ENCODE peak calls at places on chromosome 13, in ten cellular contexts. I is fibroblast of the aortic adventitia; C is fibroblast of pulmonary artery; D is suprapubic skin; K is kidney epithelial cell; S is uterus; T is thoracic aorta; H is right atrium auricular region; G is CD8-positive, alpha-beta T cell; E is lower lobe of right lung. U is an unnamed sample.

GRCh38 chr13:41916173-41916954 is 44.5 kb downstream of the VWA8 start:
- DNase-seq in T (no peak), D (no peak), G (no peak), H (no peak), K (peak; percentile 58), I (peak; percentile 86), S (no peak), E (no peak), C (peak; percentile 79), U (peak; percentile 80)

GRCh38 chr13:44744880-44745633 is 168.9 kb upstream of the TSC22D1 start:
- DNase-seq in I (no peak), S (no peak), H (no peak), C (no peak), D (no peak), E (no peak), G (no peak), T (no peak), K (no peak), U (no peak)

GRCh38 chr13:98804336-98804855 is 51.9 kb upstream of the SLC15A1 start:
- DNase-seq in S (no peak), H (no peak), I (no peak), D (no peak), E (no peak), G (no peak), C (no peak), T (no peak), K (no peak), U (no peak)

GRCh38 chr13:110137677-110138008 is 169.3 kb downstream of the COL4A1 start:
- DNase-seq in K (peak; percentile 26), D (no peak), T (no peak), S (no peak), H (peak; percentile 67), G (no peak), I (peak; percentile 27), C (no peak), E (peak; percentile 54), U (peak; percentile 22)

GRCh38 chr13:110885966-110886365 is 28.9 kb downstream of the ANKRD10 start:
- DNase-seq in H (no peak), S (no peak), D (no peak), I (no peak), E (no peak), K (no peak), T (no peak), C (no peak), G (no peak), U (no peak)

GRCh38 chr13:110250258-110250891 is 56.6 kb downstream of the COL4A1 start:
- DNase-seq in H (peak; percentile 59), G (no peak), S (peak; percentile 71), E (no peak), C (peak; percentile 91), K (no peak), D (no peak), I (peak; percentile 73), T (no peak), U (peak; percentile 75)

GRCh38 chr13:97245011-97245410 is 22.9 kb downstream of the MBNL2 start:
- DNase-seq in S (no peak), H (no peak), K (no peak), D (no peak), E (no peak), I (no peak), C (no peak), G (no peak), T (no peak), U (no peak)

GRCh38 chr13:39306639-39307589 is 268.7 kb downstream of the NHLRC3 start:
- DNase-seq in H (no peak), S (no peak), D (no peak), K (no peak), E (no peak), C (no peak), I (no peak), T (no peak), G (no peak), U (no peak)

GRCh38 chr13:101530293-101530692 is 77.8 kb downstream of the ITGBL1 start:
- DNase-seq in D (no peak), K (no peak), E (no peak), T (no peak), I (peak; percentile 65), G (no peak), H (no peak), C (no peak), S (no peak), U (peak; percentile 41)

GRCh38 chr13:101535192-101535746 is 82.8 kb downstream of the ITGBL1 start:
- DNase-seq in G (no peak), S (no peak), D (no peak), I (peak; percentile 43), H (no peak), T (no peak), C (no peak), K (no peak), E (no peak), U (peak; percentile 42)

GRCh38 chr13:101523732-101524131 is 71.3 kb downstream of the ITGBL1 start:
- DNase-seq in H (peak; percentile 65), E (no peak), S (no peak), K (peak; percentile 61), I (peak; percentile 70), T (peak; percentile 65), D (peak; percentile 67), C (peak; percentile 39), G (no peak), U (peak; percentile 78)

GRCh38 chr13:101527130-101527529 is 74.7 kb downstream of the ITGBL1 start:
- DNase-seq in K (no peak), D (no peak), S (no peak), T (no peak), C (no peak), H (no peak), E (no peak), I (no peak), G (no peak), U (no peak)

DNA sequence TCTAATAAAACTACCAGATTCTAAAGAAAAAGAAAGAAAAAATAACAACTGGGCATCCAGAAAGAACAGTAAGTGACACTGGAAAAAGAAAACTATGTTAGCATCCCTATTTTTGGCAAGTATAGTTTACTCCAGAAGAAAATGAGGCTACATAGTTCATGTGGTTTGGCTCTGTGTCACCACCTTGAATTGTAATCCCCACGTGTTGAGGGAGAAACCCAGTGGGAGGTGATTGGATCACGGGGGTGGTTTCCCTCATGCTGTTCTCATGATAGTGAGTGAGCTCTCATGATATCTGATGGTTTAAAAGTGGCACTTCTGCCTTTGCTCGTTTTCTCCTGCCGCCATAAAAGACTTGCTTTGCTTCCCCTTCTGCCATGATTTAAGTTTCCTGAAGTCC is 76.9 kb downstream of the ITGBL1 start:
- DNase-seq in S (no peak), G (no peak), C (peak; percentile 61), K (peak; percentile 25), H (no peak), D (peak; percentile 68), I (peak; percentile 94), T (no peak), E (no peak), U (peak; percentile 87)
- H3K4me3 ChIP-seq in S (no peak overlapping the region), G (no peak overlapping the region), C (no peak overlapping the region), K (no peak overlapping the region), H (no peak overlapping the region), D (no peak overlapping the region), I (peak overlapping the region; percentile 4), T (peak overlapping the region; percentile 35), E (no peak overlapping the region), U (no peak overlapping the region)

GRCh38 chr13:73422973-73423372 is 364.2 kb downstream of the KLF5 start:
- DNase-seq in H (no peak), S (no peak), K (no peak), I (no peak), C (no peak), G (no peak), D (no peak), T (no peak), E (no peak), U (no peak)

GRCh38 chr13:73421310-73421912 is 362.6 kb downstream of the KLF5 start:
- DNase-seq in I (peak; percentile 50), G (no peak), T (no peak), S (no peak), C (peak; percentile 33), E (no peak), H (no peak), K (peak; percentile 74), D (no peak), U (no peak)

GRCh38 chr13:73416093-73416492 is 357.3 kb downstream of the KLF5 start:
- DNase-seq in G (no peak), I (no peak), H (no peak), T (no peak), C (no peak), S (no peak), E (no peak), K (no peak), D (no peak), U (peak; percentile 63)

GRCh38 chr13:73412933-73413332 is 354.1 kb downstream of the KLF5 start:
- DNase-seq in E (no peak), D (no peak), K (no peak), I (no peak), T (no peak), C (no peak), S (no peak), G (no peak), H (no peak), U (no peak)

DNA sequence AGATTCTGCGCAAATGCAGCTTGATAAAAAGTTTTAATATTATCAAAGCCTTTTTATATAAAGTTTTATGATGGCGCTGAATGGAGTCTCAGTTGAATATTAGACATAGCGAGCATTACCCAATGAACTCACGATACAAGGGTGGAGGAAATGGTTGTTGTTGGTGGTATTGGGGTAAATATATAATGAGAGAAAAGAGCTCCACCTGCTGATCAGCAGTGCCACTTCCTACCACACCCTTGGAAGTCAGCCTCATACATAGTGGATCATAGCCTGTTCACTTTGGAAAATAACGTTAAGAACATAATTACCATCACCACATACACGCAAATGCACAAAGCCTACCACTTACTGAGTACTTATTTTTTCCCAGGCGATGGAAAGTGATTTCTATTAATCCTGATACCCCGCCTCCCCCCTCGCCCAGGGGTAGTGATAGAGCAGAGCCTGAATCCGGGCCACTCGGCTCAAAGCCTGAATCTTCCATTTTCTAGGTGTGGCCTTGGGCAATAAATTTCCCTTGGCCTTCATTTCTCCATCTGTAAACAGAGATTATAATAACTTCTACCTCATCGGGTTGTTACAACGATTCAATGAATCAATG is 358.3 kb downstream of the KLF5 start:
- DNase-seq in K (no peak), G (no peak), C (no peak), E (no peak), I (no peak), T (no peak), D (no peak), H (no peak), S (no peak), U (peak; percentile 4)
- TF ChIP-seq CTCF in K (peak; percentile 17), G (no peak), C (peak; percentile 9), E (no peak), I (no peak), T (no peak), D (no peak), H (no peak), S (no peak), U (no peak)

GRCh38 chr13:112883241-112883945 is 85.6 kb upstream of the MCF2L start:
- DNase-seq in G (no peak), T (no peak), S (no peak), K (no peak), E (no peak), D (no peak), I (no peak), H (no peak), C (no peak), U (no peak)

GRCh38 chr13:112887557-112887991 is 81.4 kb upstream of the MCF2L start:
- DNase-seq in T (no peak), K (no peak), S (no peak), D (no peak), G (no peak), H (no peak), C (no peak), I (no peak), E (peak; percentile 35), U (no peak)

GRCh38 chr13:112887151-112887550 is 81.9 kb upstream of the MCF2L start:
- DNase-seq in E (peak; percentile 28), D (no peak), H (no peak), T (no peak), G (no peak), I (no peak), C (no peak), S (no peak), K (no peak), U (no peak)

GRCh38 chr13:112885242-112885781 is 83.7 kb upstream of the MCF2L start:
- DNase-seq in I (no peak), T (no peak), H (no peak), S (no peak), K (no peak), D (no peak), G (no peak), C (no peak), E (peak; percentile 18), U (no peak)

GRCh38 chr13:112885782-112886268 is 83.2 kb upstream of the MCF2L start:
- DNase-seq in T (no peak), K (peak; percentile 70), G (no peak), E (peak; percentile 83), H (peak; percentile 74), I (peak; percentile 81), C (peak; percentile 89), D (no peak), S (peak; percentile 65), U (peak; percentile 77)
- H3K4me3 ChIP-seq in T (peak overlapping the region; percentile 32), K (peak overlapping the region; percentile 12), G (no peak overlapping the region), E (no peak overlapping the region), H (no peak overlapping the region), I (peak overlapping the region; percentile 29), C (peak overlapping the region; percentile 23), D (peak overlapping the region; percentile 18), S (no peak overlapping the region), U (peak overlapping the region; percentile 40)

GRCh38 chr13:49559006-49559405 is 26.4 kb downstream of the RCBTB1 start:
- DNase-seq in G (no peak), C (no peak), K (no peak), T (no peak), H (no peak), E (no peak), D (no peak), I (no peak), S (no peak), U (no peak)

GRCh38 chr13:49551245-49551644 is 34.1 kb downstream of the RCBTB1 start:
- DNase-seq in C (no peak), H (no peak), I (no peak), D (no peak), S (no peak), K (no peak), G (no peak), E (no peak), T (no peak), U (no peak)

GRCh38 chr13:49553888-49554287 is 31.5 kb downstream of the RCBTB1 start:
- DNase-seq in H (no peak), G (no peak), C (no peak), S (no peak), K (no peak), T (no peak), E (no peak), D (no peak), I (no peak), U (no peak)

GRCh38 chr13:49549289-49549688 is 36.1 kb downstream of the RCBTB1 start:
- DNase-seq in T (no peak), K (no peak), G (no peak), H (no peak), S (no peak), C (no peak), I (no peak), D (no peak), E (no peak), U (no peak)

DNA sequence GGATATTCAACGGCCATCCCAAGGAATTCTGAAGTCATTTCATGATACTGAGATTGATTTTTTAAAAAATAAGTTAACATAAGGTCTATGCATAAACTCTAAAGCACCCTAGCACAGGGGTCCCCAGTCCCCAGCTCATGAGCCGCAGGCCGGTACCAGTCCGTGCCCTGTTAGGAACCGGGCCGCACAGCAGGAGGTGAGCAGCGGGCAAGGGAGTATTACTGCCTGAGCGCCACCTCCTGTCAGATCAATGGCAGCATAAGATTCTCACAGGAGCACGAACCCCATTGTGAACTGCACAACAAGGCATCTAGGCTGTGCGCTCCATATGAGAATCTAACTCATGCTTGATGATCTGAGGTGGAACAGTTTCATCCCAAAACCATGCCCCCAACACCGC is 31.0 kb downstream of the RCBTB1 start:
- DNase-seq in E (no peak), C (no peak), H (no peak), S (no peak), D (no peak), I (no peak), K (no peak), T (no peak), G (no peak), U (no peak)
- TF ChIP-seq CTCF in E (no peak), C (no peak), H (no peak), S (no peak), D (no peak), I (no peak), K (no peak), T (no peak), G (no peak), U (no peak)